ENCODE peak calls at places on chromosomes 2 and 18, in six cellular contexts. C, R, H, Y, W and U are unnamed samples.

GRCh38 chr2:121080013-121080772 is 204.8 kb downstream of the TFCP2L1 start:
- DNase-seq in Y (peak), H (peak), C (no peak), W (no peak), R (peak), U (peak)

GRCh38 chr2:3169106-3169870 is 208.3 kb downstream of the EIPR1 start:
- DNase-seq in C (no peak), Y (no peak), R (peak), H (no peak), W (no peak), U (no peak)

GRCh38 chr2:9771481-9772017 is 71.7 kb upstream of the TAF1B start:
- DNase-seq in Y (no peak), R (peak), H (no peak), W (no peak), C (no peak), U (no peak)

GRCh38 chr18:11163668-11164067 is 14.3 kb upstream of the PIEZO2 start:
- DNase-seq in R (peak), C (peak), Y (peak), W (no peak), H (peak), U (no peak)

GRCh38 chr2:237201461-237202287 is 116.0 kb downstream of the COPS8 start:
- DNase-seq in R (peak), W (no peak), H (peak), C (peak), Y (no peak), U (no peak)

GRCh38 chr2:240558229-240558885 is 569 bp upstream of the ANKMY1 start:
- DNase-seq in W (no peak), R (no peak), C (no peak), H (peak), Y (no peak), U (no peak)

GRCh38 chr18:69774831-69775230 is 172.8 kb downstream of the CD226 start:
- DNase-seq in R (peak), H (no peak), W (no peak), Y (no peak), C (no peak), U (no peak)

GRCh38 chr2:121777699-121778058 is 22.2 kb downstream of the TSN start:
- DNase-seq in R (peak), C (no peak), Y (no peak), W (no peak), H (no peak), U (no peak)

GRCh38 chr18:31101148-31102019 is 837 bp downstream of the DSC2 start:
- DNase-seq in W (no peak), R (no peak), H (peak), Y (peak), C (peak), U (peak)

GRCh38 chr2:200300650-200301314 is 5.7 kb upstream of the SPATS2L start:
- DNase-seq in R (peak), Y (no peak), C (no peak), H (no peak), W (no peak), U (peak)

GRCh38 chr2:38528008-38528442 is 74.7 kb downstream of the HNRNPLL start:
- DNase-seq in H (peak), Y (peak), W (no peak), R (peak), C (peak), U (no peak)

GRCh38 chr2:234834228-234834923 is 117.4 kb upstream of the SH3BP4 start:
- DNase-seq in Y (no peak), R (no peak), W (no peak), H (no peak), C (no peak), U (no peak)

GRCh38 chr2:236936446-236936940 is 149.2 kb upstream of the COPS8 start:
- DNase-seq in W (no peak), Y (no peak), R (no peak), H (no peak), C (no peak), U (no peak)

GRCh38 chr18:49959176-49959575 is 145.8 kb upstream of the ACAA2 start:
- DNase-seq in R (no peak), W (no peak), H (no peak), Y (no peak), C (no peak), U (no peak)

GRCh38 chr2:20671036-20671735 is 4.2 kb downstream of the GDF7 start:
- DNase-seq in C (no peak), R (no peak), H (no peak), Y (no peak), W (no peak), U (no peak)

GRCh38 chr2:9493478-9493877 is 19.1 kb downstream of the IAH1 start:
- DNase-seq in W (no peak), C (no peak), H (no peak), R (no peak), Y (no peak), U (no peak)

GRCh38 chr18:45166341-45167108 is 448.8 kb upstream of the SLC14A2 start:
- DNase-seq in W (no peak), Y (no peak), C (no peak), H (no peak), R (peak), U (peak)

GRCh38 chr2:446963-447540 is 159.2 kb upstream of the ALKAL2 start:
- DNase-seq in Y (no peak), C (no peak), W (no peak), H (no peak), R (no peak), U (no peak)

GRCh38 chr2:99200232-99200631 is 19.2 kb downstream of the MRPL30 start:
- DNase-seq in H (no peak), Y (no peak), W (no peak), C (no peak), R (no peak), U (no peak)

GRCh38 chr18:72675394-72675793 is 131.3 kb upstream of the CBLN2 start:
- DNase-seq in W (no peak), H (no peak), R (no peak), Y (no peak), C (no peak), U (no peak)

GRCh38 chr2:173037245-173038106 is 38.2 kb upstream of the MAP3K20 start:
- DNase-seq in R (peak), H (no peak), C (no peak), Y (no peak), W (no peak), U (no peak)

GRCh38 chr2:78202986-78203670 is 681.0 kb upstream of the LRRTM4 start:
- DNase-seq in W (no peak), H (no peak), Y (no peak), R (no peak), C (no peak), U (no peak)

GRCh38 chr2:122164964-122165363 is 409.5 kb downstream of the TSN start:
- DNase-seq in H (no peak), W (no peak), R (no peak), Y (no peak), C (no peak), U (no peak)

GRCh38 chr2:55618025-55618648 is 715 bp upstream of the PPP4R3B start:
- DNase-seq in W (no peak), R (peak), Y (no peak), C (no peak), H (no peak), U (no peak)

GRCh38 chr2:9194352-9194751 is 12.3 kb upstream of the ASAP2 start:
- DNase-seq in Y (no peak), W (no peak), H (no peak), R (no peak), C (no peak), U (no peak)

GRCh38 chr18:31555971-31556747 is 35.5 kb upstream of the TTR start:
- DNase-seq in H (peak), Y (peak), R (peak), W (no peak), C (no peak), U (peak)

GRCh38 chr2:112692496-112692911 is 28.3 kb upstream of the NT5DC4 start:
- DNase-seq in C (no peak), Y (no peak), R (peak), W (peak), H (peak), U (peak)

GRCh38 chr2:38997784-38998183 is 108.1 kb downstream of the ARHGEF33 start:
- DNase-seq in Y (no peak), W (no peak), R (peak), C (no peak), H (no peak), U (no peak)

GRCh38 chr18:27723168-27723567 is 453.8 kb downstream of the CDH2 start:
- DNase-seq in H (no peak), C (no peak), Y (no peak), R (peak), W (no peak), U (no peak)

GRCh38 chr2:111157071-111157661 is 36.5 kb downstream of the BCL2L11 start:
- DNase-seq in Y (no peak), W (no peak), R (no peak), H (no peak), C (no peak), U (no peak)

GRCh38 chr2:160380613-160381012 is 113.0 kb downstream of the RBMS1 start:
- DNase-seq in W (no peak), H (no peak), Y (no peak), C (no peak), R (no peak), U (no peak)

GRCh38 chr2:51013060-51013746 is 18.7 kb downstream of the NRXN1 start:
- DNase-seq in H (no peak), R (no peak), W (no peak), Y (no peak), C (no peak), U (peak)